ENCODE peak calls at places on chromosomes 5 and 9, in eight cellular contexts. I, Z, G, V, F, R, E and X are unnamed samples.

GRCh38 chr9:134915046-134915930 is 2.4 kb downstream of the FCN1 start:
- DNase-seq in I (no peak), Z (no peak), G (no peak), V (no peak), F (no peak), R (no peak), E (no peak), X (no peak)

GRCh38 chr9:71003346-71003745 is 118.1 kb downstream of the TRPM3 start:
- DNase-seq in I (no peak), Z (peak), G (no peak), V (no peak), F (no peak), R (no peak), E (no peak), X (no peak)

GRCh38 chr5:99795026-99795425 is 740.1 kb upstream of the FAM174A start:
- DNase-seq in I (no peak), Z (no peak), G (no peak), V (peak), F (no peak), R (no peak), E (no peak), X (no peak)

GRCh38 chr5:139395844-139396640 is 1.1 kb upstream of the PROB1 start:
- DNase-seq in I (no peak), Z (no peak), G (no peak), V (no peak), F (no peak), R (no peak), E (peak), X (no peak)

GRCh38 chr5:95631265-95631957 is 11.5 kb downstream of the GPR150 start:
- DNase-seq in I (no peak), Z (peak), G (peak), V (peak), F (no peak), R (no peak), E (peak), X (no peak)

GRCh38 chr5:137156175-137156574 is 343.0 kb downstream of the SPOCK1 start:
- DNase-seq in I (no peak), Z (no peak), G (no peak), V (no peak), F (no peak), R (peak), E (no peak), X (no peak)

GRCh38 chr9:13607746-13608445 is 328.4 kb upstream of the MPDZ start:
- DNase-seq in I (no peak), Z (peak), G (no peak), V (peak), F (peak), R (no peak), E (no peak), X (no peak)

GRCh38 chr9:136368190-136368589 is 4.6 kb upstream of the DNLZ start:
- DNase-seq in I (no peak), Z (no peak), G (no peak), V (no peak), F (no peak), R (no peak), E (no peak), X (no peak)

GRCh38 chr9:68416891-68417570 is 60.6 kb downstream of the PGM5 start:
- DNase-seq in I (peak), Z (peak), G (no peak), V (no peak), F (no peak), R (no peak), E (peak), X (no peak)

GRCh38 chr5:93342563-93343061 is 238.4 kb downstream of the NR2F1-AS1 start:
- DNase-seq in I (no peak), Z (no peak), G (no peak), V (no peak), F (no peak), R (no peak), E (peak), X (no peak)

GRCh38 chr9:88776717-88777497 is 214.4 kb upstream of the S1PR3 start:
- DNase-seq in I (no peak), Z (peak), G (peak), V (peak), F (no peak), R (no peak), E (peak), X (no peak)

GRCh38 chr5:172782169-172783039 is 11.4 kb upstream of the DUSP1 start:
- DNase-seq in I (no peak), Z (peak), G (peak), V (peak), F (no peak), R (no peak), E (peak), X (no peak)

DNA sequence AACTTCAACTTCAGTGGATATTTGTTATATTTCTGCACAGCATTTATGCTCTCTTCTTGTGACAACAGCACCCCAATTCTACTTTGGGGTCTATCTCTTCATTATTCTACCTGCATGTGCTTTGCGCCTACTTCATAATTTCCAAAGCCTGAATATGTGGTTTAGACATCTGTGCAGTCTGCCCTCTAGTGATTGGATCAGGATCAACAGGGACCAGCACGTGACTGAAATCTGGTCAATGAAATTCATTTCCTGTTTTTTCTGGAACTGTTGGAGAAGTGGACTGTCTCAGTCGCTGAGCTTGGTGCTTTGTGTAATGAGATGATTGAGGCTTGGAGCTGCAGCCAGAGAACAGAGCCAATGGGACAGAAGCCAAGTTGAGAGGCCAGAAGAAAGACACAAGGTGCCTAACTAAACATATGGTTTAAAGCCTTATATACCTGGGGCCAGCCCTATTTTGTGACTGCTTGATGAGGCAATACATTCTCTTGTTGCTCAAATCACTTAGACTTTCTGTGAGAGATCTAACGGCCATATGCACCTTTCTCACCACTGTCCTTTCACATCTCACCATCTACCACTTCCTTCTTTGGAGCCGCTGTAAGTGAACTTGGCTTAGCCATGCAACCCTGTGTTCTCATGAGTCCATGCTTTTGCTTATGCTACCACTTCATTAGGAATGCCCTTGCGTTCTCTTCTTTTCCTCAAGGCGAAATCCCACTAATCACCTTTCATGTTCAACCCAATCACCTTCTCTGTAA is 68.8 kb upstream of the PPP2R2B start:
- DNase-seq in I (no peak), Z (peak), G (peak), V (no peak), F (no peak), R (peak), E (no peak), X (peak)
- TF ChIP-seq CTCF in I (peak), Z (peak), G (peak), V (peak), F (peak), R (no peak), E (no peak), X (peak)

GRCh38 chr5:142159354-142159753 is 50.8 kb downstream of the NDFIP1 start:
- DNase-seq in I (no peak), Z (no peak), G (no peak), V (no peak), F (no peak), R (no peak), E (no peak), X (no peak)
- TF ChIP-seq CTCF in I (no peak), Z (no peak), G (no peak), V (no peak), F (no peak), R (no peak), E (no peak), X (no peak)

GRCh38 chr9:89967527-89967926 is 362.7 kb downstream of the GADD45G start:
- DNase-seq in I (no peak), Z (no peak), G (no peak), V (no peak), F (no peak), R (no peak), E (no peak), X (no peak)
- TF ChIP-seq CTCF in I (peak), Z (no peak), G (no peak), V (no peak), F (no peak), R (no peak), E (no peak), X (no peak)

GRCh38 chr5:149773245-149774095 is 43.4 kb downstream of the PPARGC1B start:
- DNase-seq in I (no peak), Z (no peak), G (no peak), V (no peak), F (no peak), R (no peak), E (no peak), X (no peak)

GRCh38 chr5:149777382-149777781 is 47.3 kb downstream of the PPARGC1B start:
- DNase-seq in I (no peak), Z (peak), G (no peak), V (no peak), F (peak), R (no peak), E (no peak), X (no peak)

GRCh38 chr5:149776376-149777305 is 46.5 kb downstream of the PPARGC1B start:
- DNase-seq in I (no peak), Z (no peak), G (no peak), V (no peak), F (no peak), R (no peak), E (no peak), X (no peak)

GRCh38 chr5:149779071-149779470 is 49.0 kb downstream of the PPARGC1B start:
- DNase-seq in I (no peak), Z (no peak), G (no peak), V (no peak), F (no peak), R (no peak), E (no peak), X (no peak)

GRCh38 chr5:149775785-149776184 is 45.7 kb downstream of the PPARGC1B start:
- DNase-seq in I (no peak), Z (no peak), G (peak), V (no peak), F (no peak), R (no peak), E (no peak), X (no peak)
- TF ChIP-seq CTCF in I (peak), Z (peak), G (peak), V (peak), F (peak), R (no peak), E (peak), X (peak)